ENCODE peak calls at places on chromosomes 3 and 15, in five cellular contexts. One of them, this sample, is unnamed.
A peak's percentile ranks its signal among the peaks of the same experiment; 100 is the strongest.

GRCh38 chr3:131543714-131544113 is 40.9 kb upstream of the MRPL3 start:
- DNase-seq in neural crest cell: no peak
- DNase-seq in T-helper 17 cell: no peak
- DNase-seq in epithelial cell of esophagus: peak; percentile 71
- DNase-seq in ovary: peak; percentile 78
- DNase-seq in this sample: no peak

GRCh38 chr15:48427960-48428547 is 96.8 kb downstream of the DUT start:
- DNase-seq in epithelial cell of esophagus: peak; percentile 12
- DNase-seq in T-helper 17 cell: no peak
- DNase-seq in ovary: no peak
- DNase-seq in neural crest cell: no peak
- DNase-seq in this sample: no peak

GRCh38 chr3:196740476-196741400 is 1.1 kb downstream of the PAK2 start:
- DNase-seq in neural crest cell: no peak
- DNase-seq in epithelial cell of esophagus: peak; percentile 56
- DNase-seq in ovary: peak; percentile 31
- DNase-seq in T-helper 17 cell: no peak
- DNase-seq in this sample: no peak

GRCh38 chr3:136195258-136196063 is 674 bp downstream of the MSL2 start:
- DNase-seq in T-helper 17 cell: peak; percentile 83
- DNase-seq in epithelial cell of esophagus: peak; percentile 82
- DNase-seq in ovary: peak; percentile 81
- DNase-seq in neural crest cell: peak; percentile 44
- DNase-seq in this sample: no peak

GRCh38 chr3:61796088-61796680 is 234.8 kb downstream of the PTPRG start:
- DNase-seq in epithelial cell of esophagus: no peak
- DNase-seq in neural crest cell: no peak
- DNase-seq in ovary: no peak
- DNase-seq in T-helper 17 cell: no peak
- DNase-seq in this sample: no peak

GRCh38 chr15:95132774-95133173 is 901.4 kb downstream of the MCTP2 start:
- DNase-seq in epithelial cell of esophagus: peak; percentile 78
- DNase-seq in neural crest cell: no peak
- DNase-seq in T-helper 17 cell: no peak
- DNase-seq in ovary: no peak
- DNase-seq in this sample: no peak

GRCh38 chr3:194691481-194692281 is 6.0 kb downstream of the FAM43A start:
- DNase-seq in epithelial cell of esophagus: no peak
- DNase-seq in neural crest cell: no peak
- DNase-seq in ovary: no peak
- DNase-seq in T-helper 17 cell: no peak
- DNase-seq in this sample: no peak

GRCh38 chr3:147383617-147384016 is 22.7 kb downstream of the ZIC4 start:
- DNase-seq in neural crest cell: no peak
- DNase-seq in epithelial cell of esophagus: no peak
- DNase-seq in ovary: no peak
- DNase-seq in T-helper 17 cell: no peak
- DNase-seq in this sample: no peak

GRCh38 chr3:170021083-170021482 is 16.7 kb upstream of the GPR160 start:
- DNase-seq in epithelial cell of esophagus: no peak
- DNase-seq in T-helper 17 cell: no peak
- DNase-seq in neural crest cell: no peak
- DNase-seq in ovary: no peak
- DNase-seq in this sample: no peak

GRCh38 chr3:10224794-10225660 is 23.2 kb upstream of the TATDN2 start:
- DNase-seq in neural crest cell: peak; percentile 48
- DNase-seq in T-helper 17 cell: peak; percentile 23
- DNase-seq in epithelial cell of esophagus: peak; percentile 70
- DNase-seq in ovary: peak; percentile 54
- DNase-seq in this sample: peak; percentile 98

GRCh38 chr3:156817931-156818765 is 8.0 kb upstream of the LEKR1 start:
- DNase-seq in epithelial cell of esophagus: no peak
- DNase-seq in T-helper 17 cell: no peak
- DNase-seq in ovary: no peak
- DNase-seq in neural crest cell: no peak
- DNase-seq in this sample: no peak

GRCh38 chr3:27591811-27592210 is 107.6 kb upstream of the SLC4A7 start:
- DNase-seq in T-helper 17 cell: no peak
- DNase-seq in ovary: no peak
- DNase-seq in epithelial cell of esophagus: no peak
- DNase-seq in neural crest cell: no peak
- DNase-seq in this sample: no peak

GRCh38 chr15:68787609-68788264 is 33.0 kb downstream of the ANP32A start:
- DNase-seq in T-helper 17 cell: no peak
- DNase-seq in epithelial cell of esophagus: peak; percentile 84
- DNase-seq in ovary: no peak
- DNase-seq in neural crest cell: no peak
- DNase-seq in this sample: no peak

GRCh38 chr3:45497963-45498362 is 96.6 kb upstream of the LIMD1 start:
- DNase-seq in ovary: no peak
- DNase-seq in epithelial cell of esophagus: no peak
- DNase-seq in T-helper 17 cell: no peak
- DNase-seq in neural crest cell: no peak
- DNase-seq in this sample: no peak

GRCh38 chr15:80186066-80186465 is 33.3 kb downstream of the FAH start:
- DNase-seq in epithelial cell of esophagus: no peak
- DNase-seq in T-helper 17 cell: no peak
- DNase-seq in neural crest cell: no peak
- DNase-seq in ovary: no peak
- DNase-seq in this sample: no peak

GRCh38 chr15:31474059-31474868 is 147.6 kb downstream of the KLF13 start:
- DNase-seq in epithelial cell of esophagus: no peak
- DNase-seq in T-helper 17 cell: no peak
- DNase-seq in ovary: peak; percentile 4
- DNase-seq in neural crest cell: no peak
- DNase-seq in this sample: no peak

GRCh38 chr3:141123677-141124410 is 72.7 kb downstream of the SPSB4 start:
- DNase-seq in T-helper 17 cell: no peak
- DNase-seq in ovary: no peak
- DNase-seq in epithelial cell of esophagus: no peak
- DNase-seq in neural crest cell: no peak
- DNase-seq in this sample: no peak

GRCh38 chr3:193708270-193708669 is 115.3 kb downstream of the OPA1 start:
- DNase-seq in T-helper 17 cell: no peak
- DNase-seq in ovary: no peak
- DNase-seq in neural crest cell: no peak
- DNase-seq in epithelial cell of esophagus: no peak
- DNase-seq in this sample: no peak

GRCh38 chr3:11434017-11434526 is 161.9 kb downstream of the ATG7 start:
- DNase-seq in epithelial cell of esophagus: peak; percentile 46
- DNase-seq in T-helper 17 cell: no peak
- DNase-seq in ovary: peak; percentile 79
- DNase-seq in neural crest cell: no peak
- DNase-seq in this sample: no peak

GRCh38 chr3:159216295-159216694 is 414.4 kb downstream of the MFSD1 start:
- DNase-seq in T-helper 17 cell: no peak
- DNase-seq in ovary: no peak
- DNase-seq in neural crest cell: no peak
- DNase-seq in epithelial cell of esophagus: no peak
- DNase-seq in this sample: no peak

GRCh38 chr3:37580237-37580636 is 281.4 kb upstream of the CTDSPL start:
- DNase-seq in T-helper 17 cell: no peak
- DNase-seq in neural crest cell: no peak
- DNase-seq in epithelial cell of esophagus: no peak
- DNase-seq in ovary: peak; percentile 31
- DNase-seq in this sample: no peak

GRCh38 chr3:8869613-8870012 is 93.7 kb downstream of the RAD18 start:
- DNase-seq in epithelial cell of esophagus: peak; percentile 99
- DNase-seq in ovary: no peak
- DNase-seq in neural crest cell: no peak
- DNase-seq in T-helper 17 cell: no peak
- DNase-seq in this sample: no peak

GRCh38 chr3:122974764-122975162 is 52.8 kb downstream of the SEMA5B start:
- DNase-seq in T-helper 17 cell: no peak
- DNase-seq in neural crest cell: no peak
- DNase-seq in ovary: peak; percentile 78
- DNase-seq in epithelial cell of esophagus: peak; percentile 43
- DNase-seq in this sample: no peak